ENCODE peak calls at places on chromosome 17, in six cellular contexts. W, I, Y, J, Z and H are unnamed samples.

GRCh38 chr17:64507418-64507766 is 615 bp downstream of the CEP95 start:
- DNase-seq in J (peak; percentile 64), Y (peak; percentile 26), W (peak; percentile 91), Z (no peak), I (peak; percentile 57), H (no peak)

GRCh38 chr17:17743391-17744112 is 62.3 kb downstream of the RAI1 start:
- DNase-seq in Z (no peak), J (no peak), W (no peak), I (no peak), Y (no peak), H (no peak)

GRCh38 chr17:8255499-8255898 is 6.4 kb downstream of the PFAS start:
- DNase-seq in Z (no peak), J (no peak), I (no peak), Y (no peak), W (peak; percentile 10), H (no peak)

GRCh38 chr17:56819431-56820145 is 14.1 kb downstream of the C17orf67 start:
- DNase-seq in I (peak; percentile 55), W (peak; percentile 71), Y (peak; percentile 90), J (peak; percentile 58), Z (peak; percentile 33), H (peak; percentile 78)

GRCh38 chr17:46061435-46061834 is 62.4 kb downstream of the STH start:
- DNase-seq in W (peak; percentile 45), J (no peak), I (no peak), Y (no peak), Z (no peak), H (no peak)

GRCh38 chr17:63150994-63151464 is 185.0 kb downstream of the TANC2 start:
- DNase-seq in I (no peak), Y (no peak), Z (no peak), W (peak; percentile 33), J (no peak), H (no peak)

GRCh38 chr17:16406742-16407674 is 8.4 kb upstream of the TRPV2 start:
- DNase-seq in Z (no peak), I (peak; percentile 78), J (no peak), Y (no peak), W (peak; percentile 49), H (no peak)

GRCh38 chr17:16989230-16989952 is 17.5 kb upstream of the TNFRSF13B start:
- DNase-seq in I (no peak), W (no peak), Z (no peak), Y (no peak), J (peak; percentile 11), H (no peak)

GRCh38 chr17:16623282-16623681 is 30.4 kb downstream of the ZNF624 start:
- DNase-seq in W (no peak), J (no peak), Y (no peak), I (no peak), Z (no peak), H (no peak)

GRCh38 chr17:80856863-80857488 is 134.7 kb upstream of the CHMP6 start:
- DNase-seq in I (no peak), Z (peak; percentile 19), Y (no peak), W (peak; percentile 27), J (no peak), H (no peak)

GRCh38 chr17:70119961-70120360 is 44.9 kb downstream of the KCNJ16 start:
- DNase-seq in Y (no peak), I (no peak), J (no peak), W (peak; percentile 43), Z (no peak), H (no peak)

GRCh38 chr17:69818467-69818866 is 256.6 kb upstream of the KCNJ16 start:
- DNase-seq in J (no peak), I (no peak), Z (no peak), W (no peak), Y (no peak), H (no peak)

GRCh38 chr17:50637829-50638571 is 3.3 kb downstream of the ABCC3 start:
- DNase-seq in I (no peak), Z (no peak), J (no peak), W (no peak), Y (no peak), H (no peak)

GRCh38 chr17:50640701-50641338 is 6.1 kb downstream of the ABCC3 start:
- DNase-seq in W (peak; percentile 53), J (no peak), Z (peak; percentile 26), I (peak; percentile 78), Y (peak; percentile 22), H (no peak)

GRCh38 chr17:50638572-50638850 is 3.8 kb downstream of the ABCC3 start:
- DNase-seq in I (no peak), Z (no peak), Y (no peak), W (peak; percentile 83), J (no peak), H (no peak)

GRCh38 chr17:50641339-50641725 is 6.7 kb downstream of the ABCC3 start:
- DNase-seq in W (no peak), Y (no peak), J (no peak), Z (no peak), I (no peak), H (no peak)

DNA sequence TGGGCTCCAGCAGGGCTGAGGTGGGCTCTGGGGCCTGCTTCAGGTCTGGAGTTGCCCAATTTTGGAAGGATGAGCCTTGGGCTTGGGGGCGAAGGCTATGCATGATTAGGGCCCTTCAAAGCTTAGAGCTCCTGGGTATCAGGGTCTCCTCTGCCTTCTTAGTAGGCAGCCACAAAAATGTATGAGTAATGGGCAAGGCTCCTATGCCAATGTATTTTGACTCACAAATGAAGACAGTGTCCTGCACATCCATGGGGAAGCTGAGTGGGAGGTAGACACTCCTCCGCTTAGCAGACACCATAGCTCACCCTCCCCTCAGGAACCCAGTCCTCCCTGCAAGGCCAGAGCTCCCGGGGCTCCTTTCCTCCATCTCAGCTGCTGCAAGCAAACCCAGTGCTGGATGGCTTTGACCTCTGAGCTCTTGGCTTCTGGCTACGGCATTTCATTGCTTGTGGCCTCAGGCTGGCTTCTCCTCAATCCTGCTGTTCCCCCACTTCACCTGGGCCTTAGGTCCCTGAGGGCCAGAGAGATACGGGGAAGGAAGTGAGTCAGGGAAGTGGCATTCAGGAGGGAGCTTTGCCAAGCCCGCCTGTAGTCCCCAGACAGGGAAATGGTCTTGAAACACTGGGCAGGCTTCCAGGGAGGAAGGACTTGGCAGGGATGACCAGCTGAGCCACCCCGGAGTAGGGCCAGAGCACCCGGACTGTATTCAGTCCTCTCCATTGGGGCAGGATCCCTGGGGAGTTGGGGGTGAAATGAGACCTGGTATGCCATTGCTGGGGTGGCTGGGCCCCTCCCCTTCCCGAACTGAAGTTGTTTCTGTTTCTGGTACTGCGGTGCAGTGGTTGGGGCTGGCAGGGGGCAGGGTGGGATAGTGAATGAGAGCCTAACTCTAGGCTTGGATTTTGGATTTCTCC is 4.4 kb downstream of the ABCC3 start:
- DNase-seq in Y (peak; percentile 91), I (peak; percentile 98), Z (peak; percentile 72), J (no peak), W (peak; percentile 98), H (peak; percentile 98)
- H3K27ac ChIP-seq in Y (peak overlapping the region; percentile 49), I (peak overlapping the region; percentile 1), Z (no peak overlapping the region), J (no peak overlapping the region), W (peak overlapping the region; percentile 83), H (no peak overlapping the region)

GRCh38 chr17:78734841-78735641 is 47.0 kb downstream of the CYTH1 start:
- DNase-seq in I (no peak), J (no peak), Z (no peak), Y (no peak), W (no peak), H (no peak)
- H3K4me3 ChIP-seq in I (no peak overlapping the region), J (peak overlapping the region; percentile 79), Z (peak overlapping the region; percentile 57), Y (no peak overlapping the region), W (no peak overlapping the region), H (peak overlapping the region; percentile 42)

GRCh38 chr17:40326014-40326831 is 17.2 kb downstream of the RARA start:
- DNase-seq in W (no peak), Y (no peak), I (peak; percentile 59), Z (peak; percentile 72), J (peak; percentile 75), H (no peak)
- H3K27ac ChIP-seq in W (no peak overlapping the region), Y (peak overlapping the region; percentile 90), I (no peak overlapping the region), Z (peak overlapping the region; percentile 95), J (peak overlapping the region; percentile 93), H (peak overlapping the region; percentile 86)

GRCh38 chr17:44767493-44767892 is 8.7 kb downstream of the ADAM11 start:
- DNase-seq in Y (no peak), J (no peak), I (no peak), Z (no peak), W (no peak), H (no peak)

GRCh38 chr17:44769647-44770084 is 10.9 kb downstream of the ADAM11 start:
- DNase-seq in W (no peak), Y (no peak), I (no peak), J (no peak), Z (no peak), H (no peak)

GRCh38 chr17:44770526-44770925 is 11.7 kb downstream of the ADAM11 start:
- DNase-seq in Z (no peak), Y (no peak), W (no peak), J (no peak), I (no peak), H (no peak)

GRCh38 chr17:44768505-44769142 is 9.8 kb downstream of the ADAM11 start:
- DNase-seq in I (no peak), Z (no peak), Y (no peak), W (no peak), J (no peak), H (no peak)

GRCh38 chr17:44769230-44769629 is 10.4 kb downstream of the ADAM11 start:
- DNase-seq in Z (no peak), J (no peak), Y (no peak), W (no peak), I (no peak), H (no peak)
- H3K4me3 ChIP-seq in Z (no peak overlapping the region), J (no peak overlapping the region), Y (no peak overlapping the region), W (no peak overlapping the region), I (no peak overlapping the region), H (no peak overlapping the region)

DNA sequence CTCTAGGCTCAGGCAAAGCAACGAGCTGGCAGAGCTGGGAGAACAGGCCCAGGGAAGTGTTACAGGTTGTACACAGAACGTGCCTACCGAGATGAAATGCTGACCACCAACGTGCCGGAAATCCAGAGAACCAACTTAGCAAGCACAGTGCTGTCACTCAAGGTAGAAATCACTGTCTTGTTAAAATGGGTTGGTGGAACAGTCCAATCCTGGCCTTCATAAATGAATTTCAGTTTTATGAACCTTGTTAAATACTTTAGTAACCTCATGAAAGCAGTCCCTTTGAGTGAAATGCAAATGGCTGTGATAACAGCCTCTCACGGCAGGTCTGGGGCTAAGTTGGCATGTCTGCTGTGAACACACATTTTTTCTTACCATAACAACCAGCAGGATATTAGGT is 29.0 kb downstream of the ETV4 start:
- DNase-seq in I (no peak), W (peak; percentile 35), Y (no peak), J (no peak), Z (no peak), H (no peak)
- H3K27ac ChIP-seq in I (no peak overlapping the region), W (peak overlapping the region; percentile 63), Y (no peak overlapping the region), J (no peak overlapping the region), Z (no peak overlapping the region), H (no peak overlapping the region)

GRCh38 chr17:74080936-74081335 is 122.5 kb upstream of the RPL38 start:
- DNase-seq in J (no peak), Y (no peak), I (no peak), Z (no peak), W (no peak), H (no peak)
- H3K4me3 ChIP-seq in J (no peak overlapping the region), Y (no peak overlapping the region), I (no peak overlapping the region), Z (no peak overlapping the region), W (no peak overlapping the region), H (no peak overlapping the region)